ENCODE peak calls at places on chromosomes 4 and X, in seven cellular contexts. E, H, T, F, A, S and Z are unnamed samples.

GRCh38 chrX:33014086-33014485 is 197.3 kb downstream of the DMD start:
- DNase-seq in F (no peak), H (no peak), E (no peak), T (no peak), A (no peak), S (no peak), Z (no peak)

GRCh38 chr4:72301759-72302158 is 267.3 kb downstream of the ADAMTS3 start:
- DNase-seq in T (no peak), H (no peak), A (no peak), S (no peak), E (no peak), F (no peak), Z (no peak)

GRCh38 chr4:52876063-52876462 is 13.9 kb downstream of the RASL11B start:
- DNase-seq in S (no peak), H (no peak), E (no peak), T (no peak), F (no peak), A (no peak), Z (no peak)

GRCh38 chrX:53282313-53282712 is 929 bp upstream of the IQSEC2 start:
- DNase-seq in T (no peak), H (no peak), S (no peak), F (no peak), A (no peak), E (no peak), Z (peak)

GRCh38 chr4:169205146-169205806 is 65.5 kb downstream of the SH3RF1 start:
- DNase-seq in F (no peak), T (no peak), H (no peak), S (no peak), E (no peak), A (no peak), Z (peak)

GRCh38 chr4:85613901-85614300 is 139.0 kb downstream of the ARHGAP24 start:
- DNase-seq in A (no peak), H (no peak), E (no peak), S (no peak), F (no peak), T (no peak), Z (no peak)

GRCh38 chrX:110268875-110269274 is 49.0 kb downstream of the AMMECR1 start:
- DNase-seq in T (no peak), F (no peak), A (no peak), S (no peak), H (no peak), E (no peak), Z (no peak)

GRCh38 chr4:46390353-46391058 is 578 bp upstream of the GABRA2 start:
- DNase-seq in H (no peak), T (no peak), S (no peak), A (no peak), F (no peak), E (no peak), Z (no peak)

GRCh38 chr4:83636930-83637329 is 101.0 kb downstream of the GPAT3 start:
- DNase-seq in S (no peak), A (no peak), T (no peak), E (no peak), H (no peak), F (no peak), Z (no peak)

GRCh38 chr4:182730791-182731190 is 186.4 kb downstream of the DCTD start:
- DNase-seq in E (no peak), F (no peak), T (no peak), H (no peak), S (no peak), A (no peak), Z (no peak)

GRCh38 chr4:23889814-23890269 is at the start of gene PPARGC1A:
- DNase-seq in H (no peak), T (no peak), A (peak), S (no peak), F (peak), E (peak), Z (peak)

GRCh38 chr4:21192367-21192766 is 492.1 kb downstream of the PACRGL start:
- DNase-seq in A (no peak), E (no peak), T (no peak), H (no peak), S (no peak), F (no peak), Z (no peak)

GRCh38 chr4:18020145-18020670 is 1.3 kb downstream of the LCORL start:
- DNase-seq in E (peak), S (no peak), F (peak), H (no peak), A (no peak), T (no peak), Z (peak)

GRCh38 chrX:136747003-136747986 is 33.4 kb downstream of the ARHGEF6 start:
- DNase-seq in T (no peak), S (no peak), H (no peak), A (no peak), F (no peak), E (no peak), Z (no peak)

GRCh38 chrX:41238543-41238942 is 95.4 kb upstream of the DDX3X start:
- DNase-seq in T (peak), A (no peak), H (no peak), F (peak), S (no peak), E (peak), Z (peak)

GRCh38 chr4:140238353-140239041 is 84.5 kb upstream of the MAML3 start:
- DNase-seq in F (peak), A (peak), T (no peak), E (peak), S (no peak), H (no peak), Z (peak)

GRCh38 chr4:75285837-75286236 is 228.4 kb downstream of the RCHY1 start:
- DNase-seq in F (no peak), A (no peak), H (no peak), T (no peak), E (no peak), S (no peak), Z (no peak)

GRCh38 chr4:107939307-107939706 is 8.0 kb downstream of the CYP2U1 start:
- DNase-seq in T (no peak), S (no peak), F (peak), H (no peak), A (no peak), E (no peak), Z (no peak)

GRCh38 chrX:119916310-119916709 is 20.6 kb downstream of the AKAP14 start:
- DNase-seq in T (no peak), E (no peak), H (no peak), F (no peak), A (no peak), S (no peak), Z (no peak)

GRCh38 chr4:41409095-41409494 is 128.9 kb upstream of the LIMCH1 start:
- DNase-seq in S (no peak), E (peak), T (no peak), A (no peak), H (no peak), F (no peak), Z (no peak)

GRCh38 chrX:9681422-9681821 is 84.2 kb downstream of the GPR143 start:
- DNase-seq in E (peak), A (no peak), F (peak), H (no peak), S (no peak), T (no peak), Z (peak)

GRCh38 chrX:39577976-39578962 is 519.5 kb downstream of the BCOR start:
- DNase-seq in A (peak), H (no peak), E (no peak), S (no peak), F (no peak), T (no peak), Z (peak)

GRCh38 chr4:165464813-165465381 is 86.1 kb downstream of the CPE start:
- DNase-seq in E (peak), F (peak), T (peak), S (peak), A (no peak), H (no peak), Z (peak)

GRCh38 chr4:41751325-41752061 is 3.0 kb upstream of the PHOX2B start:
- DNase-seq in S (no peak), H (no peak), E (peak), A (no peak), F (no peak), T (no peak), Z (no peak)

GRCh38 chr4:122744229-122744628 is 11.7 kb downstream of the BBS12 start:
- DNase-seq in E (no peak), S (peak), H (no peak), T (peak), F (peak), A (no peak), Z (no peak)

GRCh38 chrX:153925739-153926593 is at the start of gene ARHGAP4:
- DNase-seq in F (no peak), A (no peak), E (no peak), S (no peak), H (no peak), T (no peak), Z (no peak)

GRCh38 chr4:52914051-52914605 is 52.0 kb downstream of the RASL11B start:
- DNase-seq in T (peak), S (no peak), A (no peak), F (peak), H (no peak), E (peak), Z (peak)

GRCh38 chrX:147917700-147918694 is 6.3 kb downstream of the FMR1 start:
- DNase-seq in T (no peak), E (no peak), H (no peak), A (no peak), F (peak), S (no peak), Z (peak)

GRCh38 chrX:110037181-110037580 is 34.3 kb downstream of the TMEM164 start:
- DNase-seq in A (no peak), F (no peak), T (no peak), S (no peak), E (peak), H (no peak), Z (no peak)

GRCh38 chrX:135086197-135086854 is 34.0 kb downstream of the ETDB start:
- DNase-seq in A (peak), E (peak), T (peak), H (peak), F (peak), S (no peak), Z (peak)

GRCh38 chr4:118883861-118884260 is 4.8 kb upstream of the SYNPO2 start:
- DNase-seq in E (peak), F (no peak), S (no peak), A (no peak), H (no peak), T (no peak), Z (no peak)

GRCh38 chrX:34903316-34903715 is 39.3 kb upstream of the FAM47B start:
- DNase-seq in H (no peak), T (no peak), S (no peak), A (no peak), E (peak), F (peak), Z (no peak)

GRCh38 chr4:145299380-145300076 is 119.1 kb upstream of the OTUD4 start:
- DNase-seq in H (peak), A (no peak), E (peak), T (no peak), S (no peak), F (peak), Z (peak)

GRCh38 chr4:25481648-25482047 is 104.6 kb downstream of the ANAPC4 start:
- DNase-seq in H (no peak), T (no peak), E (no peak), F (no peak), S (no peak), A (no peak), Z (no peak)

GRCh38 chrX:147894332-147894870 is 17.3 kb upstream of the FMR1 start:
- DNase-seq in H (no peak), E (no peak), F (no peak), T (no peak), A (no peak), S (no peak), Z (no peak)

GRCh38 chr4:105061136-105061696 is 85.5 kb upstream of the TET2 start:
- DNase-seq in F (peak), A (no peak), T (peak), S (peak), H (no peak), E (peak), Z (peak)

GRCh38 chrX:33725556-33726232 is 406.4 kb downstream of the FAM47A start:
- DNase-seq in F (no peak), A (no peak), T (peak), E (no peak), S (no peak), H (no peak), Z (peak)

GRCh38 chrX:68647156-68647957 is at the start of gene STARD8:
- DNase-seq in H (no peak), S (no peak), E (peak), F (peak), A (peak), T (no peak), Z (peak)

GRCh38 chr4:60089546-60090273 is 1110.4 kb upstream of the ADGRL3 start:
- DNase-seq in E (no peak), A (no peak), F (no peak), T (no peak), S (no peak), H (no peak), Z (no peak)